ENCODE peak calls at places on chromosomes 5 and 9, in ten cellular contexts. Y is progenitor cell of endocrine pancreas; I is H54; Q is choroid plexus epithelial cell; M is stimulated activated CD4-positive, alpha-beta T cell treated with anti-CD3 and anti-CD28 coated beads, Interleukin-12 subunit alpha, Interleukin-12 subunit beta, amount 100 ng/mL, for 24 hours; C is SW480; U is stimulated activated CD8-positive, alpha-beta memory T cell treated with anti-CD3 and anti-CD28 coated beads, Interleukin-4, amount 100 ng/mL, for 4 hours; V is AG08395; P is aorta; X is fibroblast of mammary gland. N is an unnamed sample.

GRCh38 chr5:53418844-53419243 is 61.6 kb upstream of the FST start:
- DNase-seq in C (no peak), X (peak), V (peak), I (no peak), P (no peak), Y (no peak), Q (peak), M (no peak), U (no peak), N (no peak)

GRCh38 chr5:132103969-132104391 is 30.4 kb downstream of the CSF2 start:
- DNase-seq in M (no peak), U (no peak), Q (no peak), Y (no peak), C (no peak), X (peak), I (no peak), V (no peak), P (no peak), N (no peak)

GRCh38 chr5:56676091-56676768 is 139.1 kb upstream of the MAP3K1 start:
- DNase-seq in V (no peak), I (no peak), Q (no peak), C (peak), M (no peak), U (no peak), X (no peak), P (no peak), Y (no peak), N (no peak)

GRCh38 chr9:75390951-75391350 is 302.6 kb downstream of the OSTF1 start:
- DNase-seq in I (no peak), Y (no peak), U (no peak), C (no peak), P (no peak), Q (peak), X (no peak), M (no peak), V (no peak), N (no peak)

GRCh38 chr5:168656633-168657032 is 77.5 kb upstream of the PANK3 start:
- DNase-seq in X (peak), V (peak), I (no peak), C (peak), U (no peak), Q (no peak), M (no peak), Y (no peak), P (no peak), N (no peak)

GRCh38 chr5:17132444-17133083 is 84.9 kb upstream of the BASP1 start:
- DNase-seq in Y (no peak), M (no peak), V (peak), Q (peak), P (no peak), U (no peak), C (peak), X (peak), I (peak), N (no peak)

GRCh38 chr9:133114886-133115603 is 6.0 kb downstream of the RALGDS start:
- DNase-seq in Y (no peak), I (no peak), V (no peak), Q (no peak), U (no peak), C (no peak), X (no peak), M (no peak), P (peak), N (no peak)

GRCh38 chr9:135464181-135464580 is 15.4 kb upstream of the PPP1R26 start:
- DNase-seq in X (no peak), Q (no peak), U (no peak), I (no peak), C (no peak), M (no peak), Y (no peak), P (no peak), V (no peak), N (no peak)

GRCh38 chr5:138502121-138502520 is 36.8 kb downstream of the EGR1 start:
- DNase-seq in U (no peak), P (no peak), C (no peak), X (peak), V (no peak), M (no peak), Q (no peak), Y (no peak), I (no peak), N (no peak)

GRCh38 chr9:127118597-127119318 is 3.7 kb downstream of the ANGPTL2 start:
- DNase-seq in Q (no peak), M (no peak), I (no peak), C (no peak), X (no peak), P (no peak), U (no peak), V (no peak), Y (no peak), N (peak)

GRCh38 chr5:61881821-61882220 is 424.2 kb upstream of the KIF2A start:
- DNase-seq in U (no peak), C (no peak), X (peak), Q (peak), I (no peak), P (no peak), Y (no peak), M (no peak), V (no peak), N (no peak)

GRCh38 chr9:72156586-72156985 is 7.3 kb downstream of the GDA start:
- DNase-seq in Q (no peak), P (no peak), M (no peak), C (no peak), I (no peak), Y (no peak), X (no peak), V (no peak), U (no peak), N (no peak)

GRCh38 chr9:91643474-91644102 is 220.0 kb upstream of the NFIL3 start:
- DNase-seq in M (no peak), X (no peak), P (no peak), C (no peak), Q (no peak), Y (no peak), U (no peak), V (no peak), I (no peak), N (no peak)

GRCh38 chr5:14581333-14581890 is at the start of gene OTULINL:
- DNase-seq in M (peak), I (peak), V (peak), Y (peak), P (peak), X (peak), U (peak), C (peak), Q (peak), N (peak)

N was measured in dorsolateral prefrontal cortex.